ENCODE peak calls at places on chromosomes 11 and 22, in five cellular contexts. One of them, this sample, is unnamed.

GRCh38 chr11:102007567-102008437 is 39.4 kb upstream of the CFAP300 start:
- DNase-seq in activated CD4-positive, alpha-beta T cell treated with anti-CD3 and anti-CD28 coated beads, Interleukin-2, amount 50 U/mL, for 24 hours: no peak
- DNase-seq in IMR-90: peak
- DNase-seq in C1 segment of cervical spinal cord: no peak
- DNase-seq in activated effector memory CD4-positive, alpha-beta T cell treated with Interleukin-2 at 50 U/mL for 16 hours: no peak
- DNase-seq in this sample: peak

GRCh38 chr22:20550851-20551744 is 43.7 kb downstream of the MED15 start:
- DNase-seq in IMR-90: peak
- DNase-seq in C1 segment of cervical spinal cord: no peak
- DNase-seq in activated CD4-positive, alpha-beta T cell treated with anti-CD3 and anti-CD28 coated beads, Interleukin-2, amount 50 U/mL, for 24 hours: no peak
- DNase-seq in activated effector memory CD4-positive, alpha-beta T cell treated with Interleukin-2 at 50 U/mL for 16 hours: peak
- DNase-seq in this sample: no peak

GRCh38 chr11:125603207-125603606 is 10.6 kb downstream of the STT3A start:
- DNase-seq in C1 segment of cervical spinal cord: no peak
- DNase-seq in IMR-90: peak
- DNase-seq in activated effector memory CD4-positive, alpha-beta T cell treated with Interleukin-2 at 50 U/mL for 16 hours: no peak
- DNase-seq in activated CD4-positive, alpha-beta T cell treated with anti-CD3 and anti-CD28 coated beads, Interleukin-2, amount 50 U/mL, for 24 hours: no peak
- DNase-seq in this sample: no peak

GRCh38 chr11:115677190-115677589 is 173.0 kb upstream of the CADM1 start:
- DNase-seq in activated CD4-positive, alpha-beta T cell treated with anti-CD3 and anti-CD28 coated beads, Interleukin-2, amount 50 U/mL, for 24 hours: no peak
- DNase-seq in IMR-90: no peak
- DNase-seq in activated effector memory CD4-positive, alpha-beta T cell treated with Interleukin-2 at 50 U/mL for 16 hours: no peak
- DNase-seq in C1 segment of cervical spinal cord: no peak
- DNase-seq in this sample: no peak

GRCh38 chr11:67498544-67498972 is 6.6 kb downstream of the PITPNM1 start:
- DNase-seq in activated effector memory CD4-positive, alpha-beta T cell treated with Interleukin-2 at 50 U/mL for 16 hours: no peak
- DNase-seq in C1 segment of cervical spinal cord: no peak
- DNase-seq in IMR-90: no peak
- DNase-seq in activated CD4-positive, alpha-beta T cell treated with anti-CD3 and anti-CD28 coated beads, Interleukin-2, amount 50 U/mL, for 24 hours: no peak
- DNase-seq in this sample: no peak

GRCh38 chr11:47378011-47378835 is at the start of gene SPI1:
- DNase-seq in activated CD4-positive, alpha-beta T cell treated with anti-CD3 and anti-CD28 coated beads, Interleukin-2, amount 50 U/mL, for 24 hours: no peak
- DNase-seq in IMR-90: no peak
- DNase-seq in activated effector memory CD4-positive, alpha-beta T cell treated with Interleukin-2 at 50 U/mL for 16 hours: no peak
- DNase-seq in C1 segment of cervical spinal cord: peak
- DNase-seq in this sample: no peak

GRCh38 chr11:80967649-80968048 is 1526.8 kb upstream of the TENM4 start:
- DNase-seq in activated CD4-positive, alpha-beta T cell treated with anti-CD3 and anti-CD28 coated beads, Interleukin-2, amount 50 U/mL, for 24 hours: no peak
- DNase-seq in activated effector memory CD4-positive, alpha-beta T cell treated with Interleukin-2 at 50 U/mL for 16 hours: no peak
- DNase-seq in IMR-90: no peak
- DNase-seq in C1 segment of cervical spinal cord: no peak
- DNase-seq in this sample: no peak

GRCh38 chr11:74443071-74443864 is 24.1 kb downstream of the KCNE3 start:
- DNase-seq in activated effector memory CD4-positive, alpha-beta T cell treated with Interleukin-2 at 50 U/mL for 16 hours: no peak
- DNase-seq in activated CD4-positive, alpha-beta T cell treated with anti-CD3 and anti-CD28 coated beads, Interleukin-2, amount 50 U/mL, for 24 hours: no peak
- DNase-seq in C1 segment of cervical spinal cord: no peak
- DNase-seq in IMR-90: peak
- DNase-seq in this sample: peak

GRCh38 chr11:19800714-19801519 is 88.3 kb downstream of the NAV2 start:
- DNase-seq in C1 segment of cervical spinal cord: no peak
- DNase-seq in activated CD4-positive, alpha-beta T cell treated with anti-CD3 and anti-CD28 coated beads, Interleukin-2, amount 50 U/mL, for 24 hours: no peak
- DNase-seq in IMR-90: no peak
- DNase-seq in activated effector memory CD4-positive, alpha-beta T cell treated with Interleukin-2 at 50 U/mL for 16 hours: no peak
- DNase-seq in this sample: no peak

GRCh38 chr11:10375280-10376048 is 70.6 kb downstream of the ADM start:
- DNase-seq in activated CD4-positive, alpha-beta T cell treated with anti-CD3 and anti-CD28 coated beads, Interleukin-2, amount 50 U/mL, for 24 hours: no peak
- DNase-seq in C1 segment of cervical spinal cord: no peak
- DNase-seq in activated effector memory CD4-positive, alpha-beta T cell treated with Interleukin-2 at 50 U/mL for 16 hours: no peak
- DNase-seq in IMR-90: peak
- DNase-seq in this sample: no peak

GRCh38 chr11:15645201-15645600 is 530.5 kb downstream of the INSC start:
- DNase-seq in activated CD4-positive, alpha-beta T cell treated with anti-CD3 and anti-CD28 coated beads, Interleukin-2, amount 50 U/mL, for 24 hours: no peak
- DNase-seq in IMR-90: no peak
- DNase-seq in activated effector memory CD4-positive, alpha-beta T cell treated with Interleukin-2 at 50 U/mL for 16 hours: no peak
- DNase-seq in C1 segment of cervical spinal cord: no peak
- DNase-seq in this sample: no peak

GRCh38 chr11:34266090-34266912 is 91.5 kb downstream of the ABTB2 start:
- DNase-seq in activated effector memory CD4-positive, alpha-beta T cell treated with Interleukin-2 at 50 U/mL for 16 hours: no peak
- DNase-seq in activated CD4-positive, alpha-beta T cell treated with anti-CD3 and anti-CD28 coated beads, Interleukin-2, amount 50 U/mL, for 24 hours: no peak
- DNase-seq in IMR-90: peak
- DNase-seq in C1 segment of cervical spinal cord: peak
- DNase-seq in this sample: no peak

GRCh38 chr11:1655168-1656060 is 25.8 kb downstream of the KRTAP5-5 start:
- DNase-seq in C1 segment of cervical spinal cord: no peak
- DNase-seq in activated CD4-positive, alpha-beta T cell treated with anti-CD3 and anti-CD28 coated beads, Interleukin-2, amount 50 U/mL, for 24 hours: no peak
- DNase-seq in IMR-90: no peak
- DNase-seq in activated effector memory CD4-positive, alpha-beta T cell treated with Interleukin-2 at 50 U/mL for 16 hours: no peak
- DNase-seq in this sample: no peak

GRCh38 chr11:64152841-64153691 is 12.8 kb downstream of the MACROD1 start:
- DNase-seq in activated effector memory CD4-positive, alpha-beta T cell treated with Interleukin-2 at 50 U/mL for 16 hours: peak
- DNase-seq in IMR-90: peak
- DNase-seq in activated CD4-positive, alpha-beta T cell treated with anti-CD3 and anti-CD28 coated beads, Interleukin-2, amount 50 U/mL, for 24 hours: peak
- DNase-seq in C1 segment of cervical spinal cord: peak
- DNase-seq in this sample: peak

This sample was measured in NCI-H187.